ENCODE peak calls at places on chromosomes 2 and 18, in eight cellular contexts. F is neural crest cell, P is keratinocyte, R is AG09319, W is GM20000, C is adrenal gland, K is mesothelial cell of epicardium, Z is A549. A is an unnamed sample.

GRCh38 chr2:74441690-74442482 is at the start of gene RTKN:
- DNase-seq in F (peak; percentile 28), P (no peak), R (no peak), W (peak; percentile 81), C (no peak), K (peak; percentile 68), Z (peak; percentile 24), A (peak; percentile 59)

GRCh38 chr2:172208881-172209325 is 106.2 kb upstream of the DLX2 start:
- DNase-seq in F (no peak), P (no peak), R (no peak), W (no peak), C (no peak), K (no peak), Z (no peak), A (no peak)

GRCh38 chr18:70036771-70037452 is 89.2 kb upstream of the CD226 start:
- DNase-seq in F (no peak), P (no peak), R (no peak), W (peak; percentile 60), C (no peak), K (no peak), Z (no peak), A (no peak)

GRCh38 chr2:109376115-109376514 is 237.7 kb downstream of the SEPTIN10 start:
- DNase-seq in F (no peak), P (no peak), R (no peak), W (no peak), C (no peak), K (peak; percentile 22), Z (no peak), A (no peak)

GRCh38 chr18:55737266-55737665 is 149.3 kb upstream of the TCF4 start:
- DNase-seq in F (no peak), P (no peak), R (no peak), W (no peak), C (no peak), K (no peak), Z (no peak), A (no peak)

GRCh38 chr2:70894765-70895164 is 40.9 kb upstream of the ATP6V1B1 start:
- DNase-seq in F (no peak), P (no peak), R (no peak), W (peak; percentile 10), C (no peak), K (no peak), Z (no peak), A (no peak)

GRCh38 chr2:85601771-85602475 is 575 bp downstream of the TMEM150A start:
- DNase-seq in F (peak; percentile 32), P (no peak), R (no peak), W (peak; percentile 49), C (peak; percentile 78), K (no peak), Z (peak; percentile 51), A (no peak)

GRCh38 chr2:240568678-240569522 is 616 bp downstream of the RNPEPL1 start:
- DNase-seq in F (peak; percentile 24), P (no peak), R (no peak), W (peak; percentile 80), C (peak; percentile 75), K (peak; percentile 71), Z (peak; percentile 48), A (peak; percentile 41)

DNA sequence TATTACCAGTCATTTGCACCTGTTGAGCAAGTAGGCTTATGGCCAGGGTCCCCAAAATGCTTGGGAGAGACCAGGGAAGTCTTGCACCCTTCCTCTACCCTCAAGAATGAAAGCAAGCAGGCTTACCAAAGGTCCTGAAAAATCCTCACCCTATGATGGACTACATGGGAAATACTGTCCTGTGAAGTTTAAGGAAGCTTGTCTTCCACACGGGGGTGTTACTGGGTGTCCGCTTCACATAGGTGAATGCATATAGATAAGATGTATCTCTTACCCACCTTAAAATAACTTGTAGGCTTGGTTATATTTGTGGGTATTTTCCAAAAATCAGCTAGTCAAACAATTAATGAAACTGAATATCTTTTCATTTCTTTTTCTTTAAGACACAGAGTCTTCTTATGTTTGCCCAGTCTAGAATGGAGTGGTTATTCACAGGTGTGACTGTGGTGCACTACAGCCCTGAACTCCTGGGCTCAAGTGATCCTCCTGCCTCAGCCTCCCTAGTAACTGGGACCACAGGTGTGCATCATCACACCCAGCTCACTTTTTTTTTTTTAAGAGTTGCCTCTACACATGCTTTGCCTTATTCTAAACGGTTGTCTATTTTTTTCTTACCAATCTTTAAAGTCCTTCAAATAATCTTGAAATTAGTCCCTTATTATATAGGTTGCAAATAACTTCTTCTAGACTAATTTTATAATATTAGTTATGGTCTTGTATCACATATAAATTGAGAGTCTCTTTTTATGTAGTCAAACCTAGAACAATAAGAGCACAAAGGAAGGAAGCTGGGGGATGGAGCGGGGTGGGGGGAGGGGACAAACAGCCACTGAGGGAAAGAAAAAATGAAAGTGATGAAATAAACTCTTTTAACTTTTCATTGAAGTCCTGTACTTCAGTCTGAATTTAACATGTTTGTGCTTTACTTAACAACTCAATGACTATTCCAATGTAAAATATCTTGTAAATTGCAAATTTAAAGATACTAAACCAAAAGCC is 49.0 kb downstream of the CERKL start:
- DNase-seq in F (no peak), P (no peak), R (no peak), W (peak; percentile 11), C (no peak), K (no peak), Z (no peak), A (peak; percentile 7)
- TF ChIP-seq CTCF in F (no peak), P (no peak), R (no peak), W (no peak), C (no peak), K (no peak), Z (no peak), A (no peak)

GRCh38 chr2:28952806-28953190 is 28.3 kb upstream of the TOGARAM2 start:
- DNase-seq in F (no peak), P (no peak), R (no peak), W (no peak), C (no peak), K (no peak), Z (peak; percentile 59), A (no peak)

GRCh38 chr2:28955492-28955891 is 25.6 kb upstream of the TOGARAM2 start:
- DNase-seq in F (no peak), P (no peak), R (no peak), W (no peak), C (no peak), K (no peak), Z (no peak), A (no peak)

GRCh38 chr2:28958689-28959088 is 22.4 kb upstream of the TOGARAM2 start:
- DNase-seq in F (peak; percentile 55), P (no peak), R (peak; percentile 45), W (peak; percentile 74), C (peak; percentile 49), K (peak; percentile 58), Z (peak; percentile 77), A (peak; percentile 40)

GRCh38 chr2:28956890-28957289 is 24.2 kb upstream of the TOGARAM2 start:
- DNase-seq in F (peak; percentile 29), P (no peak), R (no peak), W (no peak), C (no peak), K (no peak), Z (peak; percentile 28), A (peak; percentile 37)

DNA sequence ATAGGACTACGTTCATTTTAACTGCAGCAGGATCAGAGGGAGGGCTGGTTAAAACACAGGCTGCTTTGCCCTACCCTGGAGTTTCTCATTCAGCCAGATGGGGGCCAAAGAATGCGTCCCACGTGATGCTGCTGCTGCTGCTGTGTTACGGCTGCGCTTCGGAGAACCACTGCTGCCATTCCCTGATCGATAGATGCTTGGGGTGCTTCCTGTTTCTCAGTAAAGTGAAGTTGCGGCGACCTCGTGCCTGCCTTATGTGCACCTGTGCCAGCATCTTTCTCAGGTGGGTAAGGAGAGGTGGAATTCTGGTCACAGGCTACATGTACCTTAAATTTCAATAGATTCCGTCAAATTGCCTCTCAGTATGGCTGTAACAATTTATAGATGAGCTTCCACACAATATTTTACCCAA is 24.7 kb upstream of the TOGARAM2 start:
- DNase-seq in F (peak; percentile 48), P (no peak), R (no peak), W (peak; percentile 48), C (no peak), K (no peak), Z (no peak), A (peak; percentile 72)
- TF ChIP-seq CTCF in F (peak; percentile 57), P (peak; percentile 11), R (peak; percentile 30), W (no peak), C (peak; percentile 6), K (peak; percentile 28), Z (no peak), A (no peak)

GRCh38 chr2:25971596-25971995 is 10.7 kb downstream of the KIF3C start:
- DNase-seq in F (no peak), P (no peak), R (no peak), W (no peak), C (no peak), K (no peak), Z (no peak), A (no peak)

GRCh38 chr2:25964891-25965290 is 17.4 kb downstream of the KIF3C start:
- DNase-seq in F (no peak), P (no peak), R (no peak), W (no peak), C (no peak), K (no peak), Z (peak; percentile 39), A (no peak)

GRCh38 chr2:25960920-25961319 is 21.4 kb downstream of the KIF3C start:
- DNase-seq in F (no peak), P (no peak), R (no peak), W (no peak), C (no peak), K (no peak), Z (no peak), A (no peak)

GRCh38 chr2:25972049-25972823 is 10.1 kb downstream of the KIF3C start:
- DNase-seq in F (no peak), P (no peak), R (no peak), W (no peak), C (no peak), K (no peak), Z (no peak), A (no peak)

DNA sequence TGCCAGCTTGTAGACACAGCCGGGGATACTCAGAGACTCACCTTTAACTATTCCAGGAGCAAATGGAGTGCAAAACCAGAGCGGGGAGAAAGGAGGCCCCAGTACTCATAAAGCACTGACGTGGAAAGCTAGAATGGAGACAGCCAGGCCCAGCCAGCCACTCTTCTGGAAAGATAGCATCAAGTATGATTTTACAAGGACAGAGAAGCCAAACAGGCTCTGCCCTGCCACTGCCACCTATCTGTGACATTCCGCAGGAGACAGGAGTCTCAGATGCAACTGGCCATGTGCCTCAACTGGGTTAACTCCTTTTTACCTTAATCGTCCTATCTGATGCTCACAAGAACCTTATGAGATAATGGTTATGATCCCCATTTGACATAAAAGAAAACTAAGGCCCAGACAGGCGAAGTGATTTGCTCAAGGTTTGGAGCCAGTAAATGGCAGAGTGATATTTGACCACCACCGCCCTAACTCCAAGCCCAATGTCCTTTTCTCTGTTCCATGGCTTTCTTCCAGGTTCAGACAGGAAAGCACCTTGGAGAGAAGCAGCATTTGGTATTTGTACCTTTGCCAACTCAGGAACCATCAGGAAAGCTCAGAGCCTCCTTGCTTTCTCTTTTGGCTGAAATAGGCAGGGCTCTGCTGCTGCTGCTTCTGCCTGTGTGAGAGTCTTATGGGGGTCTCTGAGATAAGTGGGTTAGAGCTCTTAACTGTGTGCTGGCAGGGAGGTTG is 15.6 kb downstream of the KIF3C start:
- DNase-seq in F (no peak), P (no peak), R (no peak), W (no peak), C (no peak), K (no peak), Z (no peak), A (no peak)
- TF ChIP-seq CTCF in F (no peak), P (no peak), R (no peak), W (no peak), C (no peak), K (no peak), Z (no peak), A (no peak)

DNA sequence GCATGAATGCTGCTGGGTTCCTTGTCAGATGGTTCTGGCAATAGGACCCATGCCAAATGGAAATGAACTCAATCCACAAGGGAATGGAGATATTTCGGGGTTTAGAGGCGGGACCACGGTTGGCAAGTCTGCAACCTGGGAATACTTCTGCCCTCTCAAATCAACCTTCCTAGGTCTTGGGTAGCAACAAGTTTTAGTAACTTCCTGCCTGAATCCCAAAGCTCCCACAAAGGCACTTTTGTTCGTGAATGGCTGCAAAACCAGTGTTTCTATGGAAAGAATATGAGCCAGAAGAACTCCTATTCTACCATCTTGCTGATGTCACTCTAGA is 790.1 kb upstream of the SLC8A1 start:
- DNase-seq in F (no peak), P (no peak), R (no peak), W (no peak), C (no peak), K (no peak), Z (no peak), A (no peak)
- TF ChIP-seq CTCF in F (no peak), P (no peak), R (no peak), W (no peak), C (no peak), K (no peak), Z (no peak), A (no peak)

A was measured in activated CD8-positive, alpha-beta T cell treated with anti-CD3 and anti-CD28 coated beads for 36 hours.